ENCODE peak calls at places on chromosomes 6 and 20, in four cellular contexts. One of them, this sample, is unnamed.

GRCh38 chr6:106739387-106739786 is 110.0 kb downstream of the QRSL1 start:
- DNase-seq in IMR-90: no peak
- DNase-seq in CD8-positive, alpha-beta T cell: no peak
- DNase-seq in tibial nerve: no peak
- DNase-seq in this sample: no peak

GRCh38 chr6:20693466-20694063 is 159.3 kb downstream of the CDKAL1 start:
- DNase-seq in CD8-positive, alpha-beta T cell: no peak
- DNase-seq in IMR-90: peak
- DNase-seq in tibial nerve: no peak
- DNase-seq in this sample: no peak

GRCh38 chr6:3031857-3032256 is 32.2 kb downstream of the NQO2 start:
- DNase-seq in CD8-positive, alpha-beta T cell: no peak
- DNase-seq in IMR-90: no peak
- DNase-seq in tibial nerve: no peak
- DNase-seq in this sample: no peak

GRCh38 chr6:167443098-167443680 is 118.3 kb downstream of the TTLL2 start:
- DNase-seq in IMR-90: no peak
- DNase-seq in tibial nerve: no peak
- DNase-seq in CD8-positive, alpha-beta T cell: no peak
- DNase-seq in this sample: no peak

GRCh38 chr6:87918461-87918941 is 129.1 kb upstream of the SPACA1 start:
- DNase-seq in CD8-positive, alpha-beta T cell: no peak
- DNase-seq in IMR-90: no peak
- DNase-seq in tibial nerve: no peak
- DNase-seq in this sample: no peak

GRCh38 chr6:3977875-3978711 is 100.8 kb downstream of the FAM217A start:
- DNase-seq in IMR-90: peak
- DNase-seq in CD8-positive, alpha-beta T cell: peak
- DNase-seq in tibial nerve: no peak
- DNase-seq in this sample: no peak

GRCh38 chr20:60403105-60403741 is 445.0 kb downstream of the CDH26 start:
- DNase-seq in CD8-positive, alpha-beta T cell: no peak
- DNase-seq in IMR-90: no peak
- DNase-seq in tibial nerve: no peak
- DNase-seq in this sample: no peak

GRCh38 chr6:44386364-44386928 is 1.1 kb upstream of the CDC5L start:
- DNase-seq in CD8-positive, alpha-beta T cell: no peak
- DNase-seq in tibial nerve: no peak
- DNase-seq in IMR-90: no peak
- DNase-seq in this sample: no peak

GRCh38 chr6:35522660-35523658 is 10.3 kb upstream of the TULP1 start:
- DNase-seq in CD8-positive, alpha-beta T cell: peak
- DNase-seq in IMR-90: peak
- DNase-seq in tibial nerve: peak
- DNase-seq in this sample: peak

GRCh38 chr6:75748743-75749538 is at the start of gene MYO6:
- DNase-seq in IMR-90: peak
- DNase-seq in CD8-positive, alpha-beta T cell: peak
- DNase-seq in tibial nerve: peak
- DNase-seq in this sample: peak

GRCh38 chr6:144710207-144710606 is 425.1 kb downstream of the UTRN start:
- DNase-seq in tibial nerve: no peak
- DNase-seq in CD8-positive, alpha-beta T cell: no peak
- DNase-seq in IMR-90: peak
- DNase-seq in this sample: no peak

GRCh38 chr20:35226775-35227681 is 538 bp downstream of the MMP24 start:
- DNase-seq in IMR-90: peak
- DNase-seq in tibial nerve: no peak
- DNase-seq in CD8-positive, alpha-beta T cell: peak
- DNase-seq in this sample: peak

GRCh38 chr6:128572286-128572685 is 51.9 kb upstream of the PTPRK start:
- DNase-seq in CD8-positive, alpha-beta T cell: no peak
- DNase-seq in tibial nerve: no peak
- DNase-seq in IMR-90: peak
- DNase-seq in this sample: no peak

GRCh38 chr6:111721677-111722219 is 116.1 kb upstream of the TRAF3IP2 start:
- DNase-seq in IMR-90: peak
- DNase-seq in CD8-positive, alpha-beta T cell: peak
- DNase-seq in tibial nerve: peak
- DNase-seq in this sample: no peak

GRCh38 chr6:136751478-136751956 is 40.8 kb downstream of the MAP3K5 start:
- DNase-seq in tibial nerve: no peak
- DNase-seq in CD8-positive, alpha-beta T cell: no peak
- DNase-seq in IMR-90: peak
- DNase-seq in this sample: no peak

GRCh38 chr6:107447663-107448216 is 11.6 kb downstream of the PDSS2 start:
- DNase-seq in IMR-90: no peak
- DNase-seq in CD8-positive, alpha-beta T cell: no peak
- DNase-seq in tibial nerve: no peak
- DNase-seq in this sample: no peak

GRCh38 chr6:158016571-158017383 is 35.1 kb downstream of the SYNJ2 start:
- DNase-seq in tibial nerve: no peak
- DNase-seq in CD8-positive, alpha-beta T cell: no peak
- DNase-seq in IMR-90: no peak
- DNase-seq in this sample: no peak

GRCh38 chr6:158014505-158015187 is 33.0 kb downstream of the SYNJ2 start:
- DNase-seq in CD8-positive, alpha-beta T cell: no peak
- DNase-seq in tibial nerve: no peak
- DNase-seq in IMR-90: peak
- DNase-seq in this sample: no peak

GRCh38 chr6:158015188-158015506 is 33.5 kb downstream of the SYNJ2 start:
- DNase-seq in IMR-90: no peak
- DNase-seq in CD8-positive, alpha-beta T cell: no peak
- DNase-seq in tibial nerve: no peak
- DNase-seq in this sample: no peak

GRCh38 chr6:158013904-158014504 is 32.3 kb downstream of the SYNJ2 start:
- DNase-seq in tibial nerve: no peak
- DNase-seq in CD8-positive, alpha-beta T cell: no peak
- DNase-seq in IMR-90: no peak
- DNase-seq in this sample: no peak

GRCh38 chr6:158015545-158015944 is 33.9 kb downstream of the SYNJ2 start:
- DNase-seq in tibial nerve: no peak
- DNase-seq in CD8-positive, alpha-beta T cell: no peak
- DNase-seq in IMR-90: no peak
- DNase-seq in this sample: no peak
- H3K27ac ChIP-seq in tibial nerve: no peak
- H3K27ac ChIP-seq in CD8-positive, alpha-beta T cell: no peak
- H3K27ac ChIP-seq in IMR-90: no peak
- H3K27ac ChIP-seq in this sample: peak

GRCh38 chr6:125304970-125305369 is 3.2 kb upstream of the HDDC2 start:
- DNase-seq in IMR-90: no peak
- DNase-seq in tibial nerve: no peak
- DNase-seq in CD8-positive, alpha-beta T cell: no peak
- DNase-seq in this sample: no peak

GRCh38 chr6:125302840-125303511 is 1.2 kb upstream of the HDDC2 start:
- DNase-seq in tibial nerve: no peak
- DNase-seq in IMR-90: peak
- DNase-seq in CD8-positive, alpha-beta T cell: no peak
- DNase-seq in this sample: no peak

GRCh38 chr6:125300992-125301434 is 754 bp downstream of the HDDC2 start:
- DNase-seq in IMR-90: peak
- DNase-seq in tibial nerve: no peak
- DNase-seq in CD8-positive, alpha-beta T cell: no peak
- DNase-seq in this sample: no peak

GRCh38 chr6:125301435-125302391 is at the start of gene HDDC2:
- DNase-seq in tibial nerve: no peak
- DNase-seq in CD8-positive, alpha-beta T cell: peak
- DNase-seq in IMR-90: peak
- DNase-seq in this sample: peak

DNA sequence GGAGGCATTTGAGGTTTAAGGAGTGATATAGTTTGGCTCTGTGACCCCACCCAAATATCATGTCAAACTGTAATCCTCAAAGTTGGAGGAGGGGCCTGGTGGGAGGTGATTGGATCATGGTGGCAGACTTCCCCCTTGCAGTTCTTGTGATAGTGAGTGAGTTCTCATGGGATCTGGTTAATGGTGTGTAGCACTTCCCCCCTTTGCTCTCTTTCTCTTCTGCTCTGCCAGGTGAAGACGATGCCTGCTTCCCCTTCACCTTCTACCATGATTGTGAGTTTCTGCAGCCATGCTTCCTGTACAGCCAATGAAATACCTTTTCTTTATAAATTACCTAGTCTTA is 1.7 kb upstream of the HDDC2 start:
- DNase-seq in CD8-positive, alpha-beta T cell: no peak
- DNase-seq in tibial nerve: no peak
- DNase-seq in IMR-90: no peak
- DNase-seq in this sample: no peak
- H3K27ac ChIP-seq in CD8-positive, alpha-beta T cell: no peak
- H3K27ac ChIP-seq in tibial nerve: no peak
- H3K27ac ChIP-seq in IMR-90: no peak
- H3K27ac ChIP-seq in this sample: no peak

GRCh38 chr20:20710847-20711315 is 1.6 kb downstream of the RALGAPA2 start:
- DNase-seq in tibial nerve: no peak
- DNase-seq in IMR-90: no peak
- DNase-seq in CD8-positive, alpha-beta T cell: no peak
- DNase-seq in this sample: no peak
- H3K27ac ChIP-seq in tibial nerve: peak
- H3K27ac ChIP-seq in IMR-90: no peak
- H3K27ac ChIP-seq in CD8-positive, alpha-beta T cell: peak
- H3K27ac ChIP-seq in this sample: no peak

DNA sequence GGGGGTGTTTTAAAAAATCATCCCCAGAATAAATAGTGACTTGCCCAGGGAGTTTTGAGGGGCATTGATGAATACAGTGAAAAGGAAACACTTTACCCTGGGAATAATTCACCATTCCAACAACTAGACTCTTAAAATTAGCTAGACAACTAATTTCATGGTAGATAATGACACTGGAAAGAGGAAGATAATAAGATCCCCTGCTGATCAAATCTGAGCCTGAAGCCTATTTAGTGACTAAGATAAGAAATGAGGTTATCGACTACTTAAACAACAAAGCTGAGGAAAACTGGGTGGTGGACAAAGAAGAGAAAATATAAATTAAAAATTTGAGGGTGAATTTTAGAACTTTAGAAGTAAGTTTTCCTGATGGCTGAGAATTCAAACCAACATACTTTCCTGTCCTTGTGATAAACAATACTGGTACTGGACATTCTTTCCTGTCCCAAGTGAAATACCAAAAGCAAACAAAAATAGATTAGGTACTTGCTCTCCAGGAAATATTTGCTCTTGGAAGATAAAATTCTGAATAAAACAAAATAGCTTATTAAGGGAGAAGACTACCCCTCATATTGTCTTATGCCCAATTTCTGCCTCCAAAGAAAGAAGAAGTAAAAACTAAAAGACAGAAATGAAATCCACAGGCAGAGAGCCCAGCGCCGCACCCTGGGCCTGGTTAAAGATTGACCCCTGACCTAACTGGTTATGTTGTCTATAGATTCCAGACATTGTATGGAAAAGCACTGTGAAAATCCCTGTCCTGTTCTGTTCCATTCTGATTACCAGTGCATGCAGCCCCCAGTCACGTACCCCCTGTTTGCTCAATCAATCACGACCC is 64.0 kb upstream of the ADGRF4 start:
- DNase-seq in tibial nerve: no peak
- DNase-seq in IMR-90: no peak
- DNase-seq in CD8-positive, alpha-beta T cell: no peak
- DNase-seq in this sample: no peak
- H3K27ac ChIP-seq in tibial nerve: no peak
- H3K27ac ChIP-seq in IMR-90: no peak
- H3K27ac ChIP-seq in CD8-positive, alpha-beta T cell: no peak
- H3K27ac ChIP-seq in this sample: no peak

DNA sequence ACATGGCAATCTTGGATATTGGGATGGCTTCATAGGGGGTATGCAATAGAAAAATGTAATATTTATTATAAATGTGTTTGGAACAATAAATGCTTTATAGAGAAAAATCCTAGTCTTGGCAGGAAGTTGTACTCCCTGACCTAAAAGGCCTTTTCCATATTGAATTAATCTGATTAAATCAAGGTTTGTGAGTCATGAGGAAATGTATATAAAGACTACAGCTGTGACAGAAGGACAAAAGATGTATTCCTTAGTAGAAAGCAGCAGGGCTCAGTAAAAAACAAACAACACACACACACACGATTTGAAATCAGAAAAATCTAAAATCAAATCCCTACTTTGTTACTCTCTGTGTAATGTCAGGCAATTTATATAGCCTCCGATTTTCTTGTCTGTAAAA is 272.4 kb downstream of the CD109 start:
- DNase-seq in IMR-90: peak
- DNase-seq in tibial nerve: no peak
- DNase-seq in CD8-positive, alpha-beta T cell: no peak
- DNase-seq in this sample: no peak
- H3K27ac ChIP-seq in IMR-90: no peak
- H3K27ac ChIP-seq in tibial nerve: no peak
- H3K27ac ChIP-seq in CD8-positive, alpha-beta T cell: no peak
- H3K27ac ChIP-seq in this sample: no peak

DNA sequence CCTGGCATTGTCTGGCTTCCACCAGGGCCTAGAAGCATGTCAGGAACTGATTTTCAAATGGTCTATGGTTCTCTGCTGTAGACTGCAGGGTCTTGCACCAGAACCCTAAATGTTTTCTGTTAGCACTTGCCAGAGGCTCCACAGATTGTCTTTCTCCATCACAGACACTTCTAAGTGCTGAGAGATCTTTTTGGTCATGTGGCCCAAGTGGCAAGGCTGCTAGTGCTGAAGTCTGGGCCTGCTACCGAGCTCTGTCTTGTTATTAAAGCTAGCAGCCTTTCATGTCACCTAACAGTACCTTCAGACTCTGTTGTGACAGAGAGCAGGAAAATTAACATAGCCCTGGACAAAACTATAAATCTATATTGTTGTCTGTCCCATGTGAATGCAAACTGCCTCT is 120.7 kb upstream of the BACH2 start:
- DNase-seq in CD8-positive, alpha-beta T cell: no peak
- DNase-seq in tibial nerve: no peak
- DNase-seq in IMR-90: no peak
- DNase-seq in this sample: no peak
- H3K27ac ChIP-seq in CD8-positive, alpha-beta T cell: no peak
- H3K27ac ChIP-seq in tibial nerve: no peak
- H3K27ac ChIP-seq in IMR-90: no peak
- H3K27ac ChIP-seq in this sample: no peak

GRCh38 chr20:9068896-9069663 is at the start of gene PLCB4:
- DNase-seq in tibial nerve: peak
- DNase-seq in IMR-90: peak
- DNase-seq in CD8-positive, alpha-beta T cell: no peak
- DNase-seq in this sample: no peak
- H3K27ac ChIP-seq in tibial nerve: peak
- H3K27ac ChIP-seq in IMR-90: peak
- H3K27ac ChIP-seq in CD8-positive, alpha-beta T cell: no peak
- H3K27ac ChIP-seq in this sample: peak

DNA sequence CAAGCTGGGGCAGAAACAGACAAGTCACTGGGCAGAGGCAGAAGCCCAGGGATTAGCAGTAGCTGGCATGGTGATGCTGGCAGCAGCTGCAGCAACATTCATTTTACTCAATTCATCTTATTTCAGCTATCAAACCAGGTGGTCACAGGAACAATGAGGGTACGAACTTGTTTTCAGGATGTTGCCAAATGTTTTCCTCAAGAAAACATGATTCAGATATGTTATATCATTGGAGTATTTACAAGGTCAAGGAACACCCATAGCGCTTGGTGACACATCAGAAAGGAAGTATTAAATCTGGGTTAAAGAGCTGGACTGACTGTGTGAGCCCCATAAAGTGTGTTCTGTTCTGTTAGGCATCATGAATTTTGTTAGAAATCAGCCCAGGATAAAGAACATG is 456.9 kb upstream of the ID4 start:
- DNase-seq in CD8-positive, alpha-beta T cell: no peak
- DNase-seq in IMR-90: no peak
- DNase-seq in tibial nerve: no peak
- DNase-seq in this sample: no peak
- H3K27ac ChIP-seq in CD8-positive, alpha-beta T cell: no peak
- H3K27ac ChIP-seq in IMR-90: no peak
- H3K27ac ChIP-seq in tibial nerve: no peak
- H3K27ac ChIP-seq in this sample: no peak